ENCODE peak calls at places on chromosomes 13 and 19, in four cellular contexts. T is breast epithelium, S is H1, J is HepG2. E is an unnamed sample.

GRCh38 chr19:29524201-29524911 is 1.4 kb upstream of the VSTM2B start:
- DNase-seq in T (no peak), S (no peak), J (no peak), E (no peak)

GRCh38 chr19:57280913-57281425 is 684 bp downstream of the ZNF460 start:
- DNase-seq in T (no peak), S (no peak), J (no peak), E (no peak)

GRCh38 chr19:5200844-5201243 is 139.8 kb downstream of the PTPRS start:
- DNase-seq in T (no peak), S (no peak), J (no peak), E (no peak)

GRCh38 chr19:21084343-21084742 is 2.3 kb downstream of the ZNF714 start:
- DNase-seq in T (no peak), S (no peak), J (no peak), E (no peak)

GRCh38 chr13:39895254-39895653 is 239.8 kb downstream of the COG6 start:
- DNase-seq in T (no peak), S (no peak), J (no peak), E (no peak)

GRCh38 chr13:99734013-99734693 is 232.9 kb downstream of the TM9SF2 start:
- DNase-seq in T (no peak), S (no peak), J (no peak), E (no peak)

GRCh38 chr13:41231786-41232185 is 31.6 kb downstream of the MTRF1 start:
- DNase-seq in T (no peak), S (no peak), J (peak; percentile 28), E (no peak)

GRCh38 chr13:33138441-33138840 is 122.2 kb downstream of the KL start:
- DNase-seq in T (no peak), S (no peak), J (no peak), E (no peak)

GRCh38 chr19:52648336-52648990 is 10.3 kb upstream of the ZNF83 start:
- DNase-seq in T (no peak), S (no peak), J (no peak), E (no peak)

GRCh38 chr13:48004201-48004600 is 3.1 kb upstream of the SUCLA2 start:
- DNase-seq in T (no peak), S (no peak), J (no peak), E (no peak)

GRCh38 chr13:39531646-39532045 is 71.3 kb downstream of the LHFPL6 start:
- DNase-seq in T (no peak), S (no peak), J (no peak), E (no peak)

GRCh38 chr13:111954681-111955411 is 112.1 kb upstream of the SOX1 start:
- DNase-seq in T (no peak), S (peak; percentile 41), J (no peak), E (no peak)

GRCh38 chr13:52024481-52024880 is at the start of gene UTP14C:
- DNase-seq in T (no peak), S (no peak), J (no peak), E (no peak)

GRCh38 chr13:59354665-59355064 is 809.1 kb downstream of the DIAPH3 start:
- DNase-seq in T (no peak), S (no peak), J (no peak), E (no peak)

GRCh38 chr19:43872547-43873336 is 45.6 kb downstream of the ZNF283 start:
- DNase-seq in T (no peak), S (no peak), J (no peak), E (no peak)

GRCh38 chr13:23380534-23380933 is 53.0 kb downstream of the SACS start:
- DNase-seq in T (no peak), S (no peak), J (no peak), E (no peak)

GRCh38 chr13:51156666-51157065 is 45.6 kb upstream of the C13orf42 start:
- DNase-seq in T (no peak), S (peak; percentile 37), J (no peak), E (no peak)

GRCh38 chr19:1992759-1993260 is 22.7 kb downstream of the BTBD2 start:
- DNase-seq in T (no peak), S (peak; percentile 81), J (no peak), E (no peak)

GRCh38 chr13:44768233-44768632 is 192.1 kb upstream of the TSC22D1 start:
- DNase-seq in T (no peak), S (no peak), J (no peak), E (no peak)

GRCh38 chr13:110396913-110397379 is 89.9 kb downstream of the COL4A2 start:
- DNase-seq in T (no peak), S (no peak), J (no peak), E (peak; percentile 85)

GRCh38 chr19:14632286-14632685 is 42.4 kb downstream of the ADGRE3 start:
- DNase-seq in T (no peak), S (no peak), J (peak; percentile 32), E (no peak)

GRCh38 chr19:16836115-16836905 is 7.1 kb downstream of the SIN3B start:
- DNase-seq in T (no peak), S (no peak), J (no peak), E (peak; percentile 30)

GRCh38 chr13:26686285-26686684 is 74.3 kb downstream of the GPR12 start:
- DNase-seq in T (no peak), S (no peak), J (no peak), E (no peak)

GRCh38 chr13:37225414-37226047 is 120.1 kb upstream of the CSNK1A1L start:
- DNase-seq in T (no peak), S (no peak), J (no peak), E (no peak)

GRCh38 chr13:99228737-99229691 is 28.4 kb downstream of the UBAC2 start:
- DNase-seq in T (no peak), S (no peak), J (peak; percentile 23), E (no peak)

GRCh38 chr13:110458017-110458416 is 103.5 kb downstream of the RAB20 start:
- DNase-seq in T (no peak), S (no peak), J (no peak), E (no peak)

GRCh38 chr19:5665781-5666513 is 14.4 kb downstream of the MICOS13 start:
- DNase-seq in T (no peak), S (no peak), J (peak; percentile 69), E (no peak)

GRCh38 chr13:110015253-110015652 is 228.9 kb upstream of the IRS2 start:
- DNase-seq in T (no peak), S (no peak), J (no peak), E (peak; percentile 65)

GRCh38 chr13:49100637-49101570 is 119.2 kb upstream of the MLNR start:
- DNase-seq in T (no peak), S (no peak), J (no peak), E (no peak)

GRCh38 chr13:45621950-45622349 is 6.4 kb upstream of the ERICH6B start:
- DNase-seq in T (no peak), S (peak; percentile 59), J (no peak), E (no peak)

GRCh38 chr19:14450168-14450874 is 17.2 kb downstream of the PKN1 start:
- DNase-seq in T (no peak), S (peak; percentile 99), J (peak; percentile 33), E (no peak)

GRCh38 chr19:55353803-55354697 is 469 bp downstream of the COX6B2 start:
- DNase-seq in T (no peak), S (peak; percentile 92), J (no peak), E (peak; percentile 57)

GRCh38 chr13:22740264-22740663 is 440.5 kb upstream of the SGCG start:
- DNase-seq in T (no peak), S (no peak), J (no peak), E (no peak)

DNA sequence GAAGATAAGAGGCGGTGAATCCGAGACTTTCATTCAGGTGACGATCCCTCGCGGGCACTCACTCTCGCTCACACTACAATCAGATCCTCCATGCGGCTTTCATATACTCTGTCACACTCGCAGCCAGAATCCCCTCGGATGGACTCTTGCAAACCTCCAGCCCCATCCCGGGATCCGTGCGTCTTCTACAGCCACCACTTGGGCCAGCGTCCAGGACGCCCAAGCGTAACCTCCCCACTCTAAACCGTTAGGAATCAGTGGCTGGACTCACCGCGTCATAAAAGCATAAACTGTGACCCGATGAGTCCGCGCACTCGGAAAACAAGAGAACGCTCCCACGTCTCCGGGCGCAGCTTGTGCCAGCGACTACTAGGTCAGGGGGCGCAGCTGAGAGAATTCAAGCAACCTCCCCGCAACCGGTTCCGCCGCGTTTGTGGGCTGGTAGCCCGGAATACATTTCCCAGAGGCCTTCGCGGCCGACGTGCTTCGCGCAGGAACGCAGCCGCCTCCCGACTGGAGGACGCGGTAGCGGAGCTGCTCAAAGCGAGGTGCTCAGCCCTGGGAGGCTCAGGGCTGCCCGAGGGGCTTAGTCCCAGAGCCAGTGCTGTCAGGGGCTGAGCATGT is 27.6 kb downstream of the ZNF607 start:
- DNase-seq in T (peak; percentile 66), S (peak; percentile 86), J (peak; percentile 87), E (peak; percentile 69)
- TF ChIP-seq POLR2A in T (no peak), S (peak; percentile 26), J (peak; percentile 90), E (no peak)

GRCh38 chr19:38685666-38686529 is 38.4 kb downstream of the ACTN4 start:
- DNase-seq in T (no peak), S (peak; percentile 63), J (peak; percentile 65), E (no peak)

GRCh38 chr19:38683393-38684077 is 36.1 kb downstream of the ACTN4 start:
- DNase-seq in T (peak; percentile 88), S (peak; percentile 83), J (peak; percentile 96), E (peak; percentile 92)

GRCh38 chr19:38682872-38683392 is 35.5 kb downstream of the ACTN4 start:
- DNase-seq in T (no peak), S (no peak), J (no peak), E (no peak)

GRCh38 chr19:38684862-38685665 is 37.6 kb downstream of the ACTN4 start:
- DNase-seq in T (no peak), S (no peak), J (no peak), E (no peak)

GRCh38 chr19:38684078-38684861 is 36.8 kb downstream of the ACTN4 start:
- DNase-seq in T (no peak), S (no peak), J (no peak), E (peak; percentile 65)
- TF ChIP-seq POLR2AphosphoS5 in T (no peak), S (no peak), J (no peak), E (no peak)

GRCh38 chr13:80337011-80337688 is 3.8 kb downstream of the SPRY2 start:
- DNase-seq in T (no peak), S (no peak), J (no peak), E (peak; percentile 19)
- H3K4me3 ChIP-seq in T (peak overlapping the region; percentile 78), S (peak overlapping the region; percentile 73), J (peak overlapping the region; percentile 77), E (peak overlapping the region; percentile 88)

GRCh38 chr19:13152854-13153626 is 2.8 kb downstream of the IER2 start:
- DNase-seq in T (peak; percentile 99), S (peak; percentile 99), J (peak; percentile 86), E (peak; percentile 95)

GRCh38 chr19:13155472-13156284 is 5.5 kb downstream of the IER2 start:
- DNase-seq in T (peak; percentile 82), S (peak; percentile 89), J (peak; percentile 69), E (peak; percentile 37)

GRCh38 chr19:13153627-13154240 is 3.5 kb downstream of the IER2 start:
- DNase-seq in T (no peak), S (no peak), J (no peak), E (no peak)

GRCh38 chr19:13154241-13154778 is 4.1 kb downstream of the IER2 start:
- DNase-seq in T (peak; percentile 93), S (peak; percentile 53), J (peak; percentile 65), E (peak; percentile 91)

GRCh38 chr19:13154911-13155471 is 4.8 kb downstream of the IER2 start:
- DNase-seq in T (peak; percentile 96), S (peak; percentile 90), J (peak; percentile 75), E (peak; percentile 91)
- TF ChIP-seq POLR2A in T (peak; percentile 32), S (peak; percentile 94), J (peak; percentile 6), E (peak; percentile 27)